ENCODE peak calls at places on chromosomes 12 and 14, in eight cellular contexts. P is NCI-H1105 treated with DMSO at 0.1 percent for 48 hours; N is RPMI8226; V is germinal center; B is Calu3; W is activated T-cell treated with anti-CD3 and anti-CD28 coated beads, Interleukin-2, amount 50 U/mL, for 4 hours; Z is ELR; X is adrenal gland. R is an unnamed sample.

GRCh38 chr14:34179723-34180122 is 228.8 kb upstream of the EGLN3 start:
- DNase-seq in W (no peak), Z (no peak), B (peak), X (peak), V (no peak), P (peak), N (peak), R (peak)

GRCh38 chr12:46401703-46402102 is 29.1 kb upstream of the SLC38A2 start:
- DNase-seq in B (no peak), Z (peak), W (no peak), X (peak), V (no peak), N (peak), P (no peak), R (no peak)

GRCh38 chr12:5185435-5186069 is 141.9 kb downstream of the KCNA5 start:
- DNase-seq in P (no peak), X (no peak), N (no peak), Z (no peak), B (no peak), V (no peak), W (no peak), R (no peak)

GRCh38 chr14:64755661-64756265 is 51.5 kb downstream of the PLEKHG3 start:
- DNase-seq in X (no peak), V (no peak), B (no peak), Z (peak), N (peak), P (no peak), W (peak), R (peak)

GRCh38 chr14:28599191-28599590 is 167.4 kb upstream of the FOXG1 start:
- DNase-seq in Z (peak), X (no peak), W (no peak), N (no peak), V (no peak), B (no peak), P (no peak), R (peak)

GRCh38 chr14:24250354-24250753 is 7.9 kb upstream of the TINF2 start:
- DNase-seq in X (no peak), W (no peak), B (no peak), Z (no peak), N (no peak), P (no peak), V (no peak), R (no peak)

GRCh38 chr12:24020391-24021163 is 71.1 kb upstream of the SOX5 start:
- DNase-seq in V (no peak), Z (no peak), N (no peak), W (no peak), X (no peak), B (no peak), P (no peak), R (no peak)

GRCh38 chr14:55130194-55130550 is 1.1 kb downstream of the LGALS3 start:
- DNase-seq in W (no peak), P (no peak), B (no peak), Z (peak), N (no peak), X (no peak), V (no peak), R (peak)

GRCh38 chr12:129716825-129717224 is 187.0 kb downstream of the TMEM132D start:
- DNase-seq in N (no peak), V (no peak), W (no peak), B (no peak), X (no peak), Z (no peak), P (no peak), R (no peak)

GRCh38 chr12:14260011-14260993 is 105.2 kb upstream of the ATF7IP start:
- DNase-seq in X (peak), P (no peak), N (no peak), B (peak), W (no peak), Z (peak), V (no peak), R (peak)

R was measured in PC-3.